ENCODE peak calls at places on chromosomes 16 and 17, in ten cellular contexts. One of them, this sample, is unnamed.

GRCh38 chr17:53227514-53227913 is 595.2 kb upstream of the KIF2B start:
- DNase-seq in HepG2: no peak
- DNase-seq in endothelial cell of umbilical vein: no peak
- DNase-seq in heart left ventricle: no peak
- DNase-seq in suprapubic skin: no peak
- DNase-seq in prostate gland: no peak
- DNase-seq in A549: no peak
- DNase-seq in sigmoid colon: no peak
- DNase-seq in IMR-90: no peak
- DNase-seq in right lobe of liver: no peak
- DNase-seq in this sample: no peak

GRCh38 chr17:62601438-62601837 is 26.0 kb upstream of the MRC2 start:
- DNase-seq in suprapubic skin: no peak
- DNase-seq in prostate gland: no peak
- DNase-seq in endothelial cell of umbilical vein: no peak
- DNase-seq in HepG2: no peak
- DNase-seq in right lobe of liver: no peak
- DNase-seq in IMR-90: no peak
- DNase-seq in sigmoid colon: no peak
- DNase-seq in A549: no peak
- DNase-seq in heart left ventricle: no peak
- DNase-seq in this sample: no peak

GRCh38 chr17:75487351-75488070 is 27.8 kb downstream of the CASKIN2 start:
- DNase-seq in suprapubic skin: no peak
- DNase-seq in heart left ventricle: peak; percentile 61
- DNase-seq in sigmoid colon: peak; percentile 64
- DNase-seq in endothelial cell of umbilical vein: no peak
- DNase-seq in IMR-90: no peak
- DNase-seq in A549: no peak
- DNase-seq in right lobe of liver: peak; percentile 62
- DNase-seq in prostate gland: no peak
- DNase-seq in HepG2: no peak
- DNase-seq in this sample: peak; percentile 48

GRCh38 chr17:51435641-51436091 is 175.3 kb downstream of the UTP18 start:
- DNase-seq in prostate gland: peak; percentile 42
- DNase-seq in endothelial cell of umbilical vein: peak; percentile 51
- DNase-seq in right lobe of liver: peak; percentile 91
- DNase-seq in heart left ventricle: no peak
- DNase-seq in IMR-90: peak; percentile 4
- DNase-seq in suprapubic skin: no peak
- DNase-seq in A549: peak; percentile 90
- DNase-seq in sigmoid colon: no peak
- DNase-seq in HepG2: peak; percentile 92
- DNase-seq in this sample: peak; percentile 64

GRCh38 chr16:56888806-56889205 is 23.8 kb downstream of the SLC12A3 start:
- DNase-seq in right lobe of liver: no peak
- DNase-seq in suprapubic skin: no peak
- DNase-seq in endothelial cell of umbilical vein: no peak
- DNase-seq in heart left ventricle: no peak
- DNase-seq in prostate gland: no peak
- DNase-seq in A549: no peak
- DNase-seq in HepG2: no peak
- DNase-seq in sigmoid colon: no peak
- DNase-seq in IMR-90: no peak
- DNase-seq in this sample: no peak

GRCh38 chr16:14509055-14509454 is 121.0 kb downstream of the PARN start:
- DNase-seq in HepG2: peak; percentile 68
- DNase-seq in IMR-90: peak; percentile 45
- DNase-seq in heart left ventricle: no peak
- DNase-seq in A549: peak; percentile 86
- DNase-seq in suprapubic skin: no peak
- DNase-seq in sigmoid colon: no peak
- DNase-seq in endothelial cell of umbilical vein: no peak
- DNase-seq in prostate gland: no peak
- DNase-seq in right lobe of liver: no peak
- DNase-seq in this sample: no peak

GRCh38 chr17:35774499-35774898 is 13.8 kb downstream of the C17orf50 start:
- DNase-seq in HepG2: no peak
- DNase-seq in sigmoid colon: peak; percentile 92
- DNase-seq in right lobe of liver: no peak
- DNase-seq in suprapubic skin: no peak
- DNase-seq in heart left ventricle: peak; percentile 47
- DNase-seq in endothelial cell of umbilical vein: peak; percentile 60
- DNase-seq in IMR-90: peak; percentile 21
- DNase-seq in prostate gland: peak; percentile 33
- DNase-seq in A549: no peak
- DNase-seq in this sample: peak; percentile 65

GRCh38 chr17:34485999-34486398 is 93.4 kb upstream of the TMEM132E start:
- DNase-seq in right lobe of liver: no peak
- DNase-seq in sigmoid colon: no peak
- DNase-seq in HepG2: no peak
- DNase-seq in prostate gland: no peak
- DNase-seq in A549: no peak
- DNase-seq in heart left ventricle: no peak
- DNase-seq in endothelial cell of umbilical vein: no peak
- DNase-seq in IMR-90: no peak
- DNase-seq in suprapubic skin: no peak
- DNase-seq in this sample: no peak

GRCh38 chr17:929547-929946 is 50.0 kb downstream of the NXN start:
- DNase-seq in sigmoid colon: no peak
- DNase-seq in endothelial cell of umbilical vein: no peak
- DNase-seq in HepG2: no peak
- DNase-seq in suprapubic skin: no peak
- DNase-seq in A549: no peak
- DNase-seq in IMR-90: no peak
- DNase-seq in right lobe of liver: no peak
- DNase-seq in prostate gland: no peak
- DNase-seq in heart left ventricle: no peak
- DNase-seq in this sample: no peak

GRCh38 chr17:923633-924032 is 55.9 kb downstream of the NXN start:
- DNase-seq in endothelial cell of umbilical vein: no peak
- DNase-seq in A549: no peak
- DNase-seq in sigmoid colon: no peak
- DNase-seq in prostate gland: no peak
- DNase-seq in IMR-90: no peak
- DNase-seq in heart left ventricle: no peak
- DNase-seq in right lobe of liver: no peak
- DNase-seq in HepG2: no peak
- DNase-seq in suprapubic skin: no peak
- DNase-seq in this sample: no peak

GRCh38 chr17:924711-925480 is 54.7 kb downstream of the NXN start:
- DNase-seq in right lobe of liver: no peak
- DNase-seq in endothelial cell of umbilical vein: no peak
- DNase-seq in heart left ventricle: no peak
- DNase-seq in A549: no peak
- DNase-seq in suprapubic skin: no peak
- DNase-seq in IMR-90: no peak
- DNase-seq in sigmoid colon: no peak
- DNase-seq in HepG2: no peak
- DNase-seq in prostate gland: peak; percentile 89
- DNase-seq in this sample: no peak

GRCh38 chr17:927611-928461 is 51.7 kb downstream of the NXN start:
- DNase-seq in HepG2: no peak
- DNase-seq in prostate gland: peak; percentile 83
- DNase-seq in IMR-90: peak; percentile 97
- DNase-seq in right lobe of liver: no peak
- DNase-seq in A549: peak; percentile 72
- DNase-seq in suprapubic skin: no peak
- DNase-seq in sigmoid colon: peak; percentile 82
- DNase-seq in heart left ventricle: no peak
- DNase-seq in endothelial cell of umbilical vein: peak; percentile 70
- DNase-seq in this sample: peak; percentile 49

DNA sequence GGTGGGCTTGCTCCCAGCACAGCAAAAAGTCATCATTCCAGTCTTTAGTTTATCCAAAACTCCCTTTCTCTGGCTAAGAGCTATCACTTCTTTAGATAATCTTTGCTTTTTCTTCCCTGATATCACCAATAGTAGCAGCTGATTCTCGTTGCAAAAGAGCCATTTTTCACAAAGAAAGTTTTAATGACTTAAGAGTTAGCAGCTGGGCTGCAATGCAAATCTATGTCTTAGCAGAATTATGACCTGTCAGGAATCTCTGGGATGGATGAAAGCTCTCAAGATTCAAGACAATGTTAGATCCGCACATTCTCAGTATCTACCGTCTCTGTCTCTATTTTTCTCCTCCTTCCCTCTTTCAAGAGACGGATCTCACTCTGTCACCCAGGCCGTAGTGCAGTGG is 53.7 kb downstream of the NXN start:
- DNase-seq in prostate gland: no peak
- DNase-seq in sigmoid colon: no peak
- DNase-seq in HepG2: no peak
- DNase-seq in suprapubic skin: no peak
- DNase-seq in heart left ventricle: no peak
- DNase-seq in IMR-90: no peak
- DNase-seq in A549: no peak
- DNase-seq in endothelial cell of umbilical vein: no peak
- DNase-seq in right lobe of liver: no peak
- DNase-seq in this sample: no peak
- H3K4me1 ChIP-seq in prostate gland: peaks cover 10% of the 10 kb centered on the region
- H3K4me1 ChIP-seq in sigmoid colon: peaks cover 56% of the 10 kb centered on the region
- H3K4me1 ChIP-seq in HepG2: peaks cover 45% of the 10 kb centered on the region
- H3K4me1 ChIP-seq in suprapubic skin: peaks cover 46% of the 10 kb centered on the region
- H3K4me1 ChIP-seq in heart left ventricle: peaks cover 6% of the 10 kb centered on the region
- H3K4me1 ChIP-seq in IMR-90: peaks cover 26% of the 10 kb centered on the region
- H3K4me1 ChIP-seq in A549: peaks cover 50% of the 10 kb centered on the region
- H3K4me1 ChIP-seq in endothelial cell of umbilical vein: peaks cover 13% of the 10 kb centered on the region
- H3K4me1 ChIP-seq in right lobe of liver: no peaks in the 10 kb centered on the region
- H3K4me1 ChIP-seq in this sample: no peaks in the 10 kb centered on the region

GRCh38 chr17:81664051-81664470 is 2.3 kb downstream of the OXLD1 start:
- DNase-seq in right lobe of liver: no peak
- DNase-seq in HepG2: no peak
- DNase-seq in IMR-90: no peak
- DNase-seq in heart left ventricle: no peak
- DNase-seq in suprapubic skin: no peak
- DNase-seq in sigmoid colon: no peak
- DNase-seq in A549: no peak
- DNase-seq in endothelial cell of umbilical vein: no peak
- DNase-seq in prostate gland: no peak
- DNase-seq in this sample: no peak

GRCh38 chr17:81665205-81666091 is 957 bp downstream of the OXLD1 start:
- DNase-seq in HepG2: peak; percentile 47
- DNase-seq in suprapubic skin: no peak
- DNase-seq in right lobe of liver: no peak
- DNase-seq in IMR-90: peak; percentile 6
- DNase-seq in endothelial cell of umbilical vein: no peak
- DNase-seq in sigmoid colon: peak; percentile 61
- DNase-seq in prostate gland: no peak
- DNase-seq in heart left ventricle: peak; percentile 43
- DNase-seq in A549: peak; percentile 61
- DNase-seq in this sample: no peak

GRCh38 chr17:81666092-81666341 is 388 bp downstream of the OXLD1 start:
- DNase-seq in IMR-90: peak; percentile 9
- DNase-seq in prostate gland: no peak
- DNase-seq in suprapubic skin: no peak
- DNase-seq in sigmoid colon: no peak
- DNase-seq in right lobe of liver: no peak
- DNase-seq in HepG2: peak; percentile 36
- DNase-seq in endothelial cell of umbilical vein: no peak
- DNase-seq in A549: no peak
- DNase-seq in heart left ventricle: no peak
- DNase-seq in this sample: peak; percentile 28

GRCh38 chr17:81666342-81667191 is at the start of the genes CCDC137 and OXLD1:
- DNase-seq in A549: peak; percentile 98
- DNase-seq in heart left ventricle: peak; percentile 98
- DNase-seq in HepG2: peak; percentile 94
- DNase-seq in sigmoid colon: peak; percentile 98
- DNase-seq in IMR-90: peak; percentile 96
- DNase-seq in suprapubic skin: peak; percentile 97
- DNase-seq in right lobe of liver: peak; percentile 98
- DNase-seq in prostate gland: peak; percentile 96
- DNase-seq in endothelial cell of umbilical vein: peak; percentile 95
- DNase-seq in this sample: peak; percentile 97

GRCh38 chr17:81667754-81668153 is 1.2 kb downstream of the CCDC137 start:
- DNase-seq in right lobe of liver: no peak
- DNase-seq in endothelial cell of umbilical vein: no peak
- DNase-seq in IMR-90: no peak
- DNase-seq in sigmoid colon: no peak
- DNase-seq in suprapubic skin: no peak
- DNase-seq in heart left ventricle: no peak
- DNase-seq in HepG2: no peak
- DNase-seq in prostate gland: peak; percentile 72
- DNase-seq in A549: no peak
- DNase-seq in this sample: no peak
- TF ChIP-seq CTCF in right lobe of liver: no peak
- TF ChIP-seq CTCF in endothelial cell of umbilical vein: no peak
- TF ChIP-seq CTCF in IMR-90: no peak
- TF ChIP-seq CTCF in sigmoid colon: no peak
- TF ChIP-seq CTCF in suprapubic skin: peak; percentile 32
- TF ChIP-seq CTCF in heart left ventricle: no peak
- TF ChIP-seq CTCF in HepG2: peak; percentile 64
- TF ChIP-seq CTCF in prostate gland: no peak
- TF ChIP-seq CTCF in A549: no peak
- TF ChIP-seq CTCF in this sample: no peak

DNA sequence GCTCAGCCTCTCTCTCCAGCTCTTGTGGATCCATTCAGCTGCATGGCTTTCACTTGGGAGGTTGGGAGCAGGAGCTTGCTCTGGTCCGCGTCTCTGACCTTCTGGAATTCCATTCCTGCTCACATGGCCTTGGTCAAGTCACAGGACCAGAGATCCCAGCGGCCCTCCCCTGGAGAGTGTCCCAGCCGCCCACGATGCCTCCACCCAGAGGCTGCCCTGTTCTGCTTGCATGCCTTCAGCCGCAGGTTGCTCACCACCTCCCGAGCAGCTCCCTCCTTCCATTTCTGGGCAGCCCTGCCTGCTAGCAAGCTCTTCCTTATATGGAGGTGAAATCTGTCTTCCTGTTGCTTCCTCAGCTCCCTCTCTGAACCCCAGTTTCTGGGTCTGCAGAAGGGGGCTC is 32.6 kb downstream of the RAI1 start:
- DNase-seq in right lobe of liver: no peak
- DNase-seq in A549: no peak
- DNase-seq in endothelial cell of umbilical vein: no peak
- DNase-seq in HepG2: peak; percentile 61
- DNase-seq in suprapubic skin: no peak
- DNase-seq in prostate gland: no peak
- DNase-seq in heart left ventricle: peak; percentile 67
- DNase-seq in IMR-90: peak; percentile 55
- DNase-seq in sigmoid colon: peak; percentile 82
- DNase-seq in this sample: peak; percentile 87
- TF ChIP-seq POLR2A in right lobe of liver: no peak
- TF ChIP-seq POLR2A in A549: no peak
- TF ChIP-seq POLR2A in endothelial cell of umbilical vein: no peak
- TF ChIP-seq POLR2A in HepG2: no peak
- TF ChIP-seq POLR2A in suprapubic skin: no peak
- TF ChIP-seq POLR2A in prostate gland: peak; percentile 31
- TF ChIP-seq POLR2A in heart left ventricle: no peak
- TF ChIP-seq POLR2A in IMR-90: no peak
- TF ChIP-seq POLR2A in sigmoid colon: no peak
- TF ChIP-seq POLR2A in this sample: no peak

DNA sequence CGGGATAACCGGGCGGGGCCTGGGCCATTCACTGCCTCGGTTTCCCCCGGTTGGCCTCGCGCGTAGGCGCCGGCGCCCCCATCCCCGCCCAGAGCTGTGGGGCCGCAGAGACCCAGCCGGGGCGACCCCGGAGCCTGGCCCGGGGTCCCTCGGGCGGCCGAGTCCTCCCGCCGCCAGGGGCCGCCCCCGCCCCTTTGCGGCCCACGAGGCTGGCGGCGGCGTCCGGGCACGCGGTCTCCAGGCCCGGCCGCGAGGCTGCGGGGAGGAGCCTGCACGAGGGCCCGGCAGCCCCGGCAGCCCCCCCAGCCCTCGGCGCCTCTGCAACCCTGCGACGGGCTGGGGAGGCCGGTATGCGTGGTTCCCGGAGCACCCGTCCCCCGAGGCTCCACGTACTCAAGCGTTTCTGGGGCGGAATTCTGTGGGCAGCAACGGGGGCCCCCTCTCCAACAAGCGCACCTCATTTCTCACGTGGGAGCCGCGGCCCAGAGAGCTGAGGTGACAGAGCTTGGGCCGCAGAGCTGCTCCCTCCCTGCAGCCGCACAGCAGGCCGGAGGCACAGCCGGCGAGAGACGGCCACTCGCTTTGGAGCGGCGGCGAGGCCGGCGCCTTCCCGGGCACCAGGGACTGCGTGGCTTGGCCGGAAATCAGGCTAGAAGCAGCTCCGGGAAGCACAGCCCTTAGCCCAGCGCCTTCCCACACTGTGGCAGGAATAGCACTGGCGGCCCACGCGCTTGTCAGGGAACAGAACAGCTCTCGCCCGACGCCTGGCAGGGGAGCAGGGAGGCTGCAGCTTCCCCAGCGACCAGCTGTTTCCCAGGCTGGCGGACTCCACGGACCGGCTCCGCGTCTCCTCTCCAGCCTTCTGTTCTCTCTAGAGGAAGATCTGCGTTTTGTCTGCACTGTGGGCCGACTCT is 860 bp upstream of the LIMD2 start:
- DNase-seq in right lobe of liver: peak; percentile 73
- DNase-seq in IMR-90: peak; percentile 29
- DNase-seq in prostate gland: no peak
- DNase-seq in HepG2: no peak
- DNase-seq in A549: no peak
- DNase-seq in heart left ventricle: peak; percentile 89
- DNase-seq in suprapubic skin: peak; percentile 74
- DNase-seq in sigmoid colon: peak; percentile 83
- DNase-seq in endothelial cell of umbilical vein: peak; percentile 63
- DNase-seq in this sample: peak; percentile 53
- H3K4me1 ChIP-seq in right lobe of liver: peaks cover 18% of the 10 kb centered on the region
- H3K4me1 ChIP-seq in IMR-90: no peaks in the 10 kb centered on the region
- H3K4me1 ChIP-seq in prostate gland: no peaks in the 10 kb centered on the region
- H3K4me1 ChIP-seq in HepG2: peaks cover 18% of the 10 kb centered on the region
- H3K4me1 ChIP-seq in A549: peaks cover 6% of the 10 kb centered on the region
- H3K4me1 ChIP-seq in heart left ventricle: peaks cover 36% of the 10 kb centered on the region
- H3K4me1 ChIP-seq in suprapubic skin: peaks cover 43% of the 10 kb centered on the region
- H3K4me1 ChIP-seq in sigmoid colon: peaks cover 40% of the 10 kb centered on the region
- H3K4me1 ChIP-seq in endothelial cell of umbilical vein: peaks cover 22% of the 10 kb centered on the region
- H3K4me1 ChIP-seq in this sample: peaks cover 8% of the 10 kb centered on the region

This sample was measured in testis.